ENCODE peak calls at places on chromosomes 12 and 14, in eight cellular contexts. R, H, K, T, V, E, X and L are unnamed samples.

GRCh38 chr12:3144495-3144894 is 67.3 kb downstream of the TSPAN9 start:
- DNase-seq in H (no peak), X (no peak), V (no peak), E (no peak), R (no peak), K (no peak), T (no peak), L (no peak)

GRCh38 chr12:111446044-111446581 is 40.4 kb downstream of the SH2B3 start:
- DNase-seq in T (peak; percentile 72), H (no peak), V (peak; percentile 47), K (no peak), E (peak; percentile 36), R (peak; percentile 87), X (peak; percentile 50), L (no peak)

GRCh38 chr14:25006961-25007795 is 42.8 kb downstream of the STXBP6 start:
- DNase-seq in T (peak; percentile 87), V (peak; percentile 99), E (peak; percentile 97), K (no peak), X (no peak), H (no peak), R (no peak), L (no peak)

GRCh38 chr12:48999371-49000131 is at the start of gene DDN:
- DNase-seq in V (peak; percentile 52), T (peak; percentile 37), R (peak; percentile 24), K (peak; percentile 40), H (peak; percentile 45), E (peak; percentile 78), X (no peak), L (no peak)

GRCh38 chr12:79689041-79689476 is 1.7 kb downstream of the PAWR start:
- DNase-seq in E (peak; percentile 22), V (no peak), R (no peak), T (no peak), X (no peak), K (peak; percentile 40), H (no peak), L (no peak)

GRCh38 chr12:58288191-58288590 is 346.8 kb downstream of the ATP23 start:
- DNase-seq in R (no peak), X (no peak), V (peak; percentile 74), T (peak; percentile 71), K (no peak), H (no peak), E (no peak), L (no peak)

GRCh38 chr14:26531894-26532293 is 65.9 kb downstream of the NOVA1 start:
- DNase-seq in H (no peak), V (peak; percentile 86), R (no peak), X (no peak), K (no peak), T (peak; percentile 79), E (peak; percentile 80), L (no peak)

GRCh38 chr14:104301731-104302460 is 163.5 kb downstream of the KIF26A start:
- DNase-seq in K (no peak), V (no peak), X (peak; percentile 63), R (no peak), E (no peak), H (no peak), T (no peak), L (no peak)

GRCh38 chr12:19398376-19399363 is 40.6 kb upstream of the AEBP2 start:
- DNase-seq in X (no peak), E (peak; percentile 28), T (peak; percentile 38), V (no peak), R (no peak), K (no peak), H (no peak), L (no peak)

GRCh38 chr12:84994436-84994835 is 41.6 kb downstream of the TSPAN19 start:
- DNase-seq in K (no peak), H (no peak), T (no peak), E (no peak), R (no peak), V (no peak), X (no peak), L (no peak)

GRCh38 chr12:126385785-126386184 is 1320.5 kb downstream of the AACS start:
- DNase-seq in T (peak; percentile 61), V (peak; percentile 85), X (no peak), R (peak; percentile 15), K (no peak), H (no peak), E (peak; percentile 3), L (no peak)

GRCh38 chr12:48352157-48352775 is 1.5 kb upstream of the ZNF641 start:
- DNase-seq in E (no peak), V (no peak), X (no peak), T (no peak), K (no peak), R (no peak), H (no peak), L (no peak)

GRCh38 chr12:109475993-109476806 is 900 bp downstream of the KCTD10 start:
- DNase-seq in R (no peak), H (no peak), K (peak; percentile 4), X (no peak), V (peak; percentile 26), T (no peak), E (peak; percentile 63), L (no peak)

GRCh38 chr12:32120419-32120818 is 13.8 kb downstream of the BICD1 start:
- DNase-seq in H (no peak), T (no peak), E (no peak), K (no peak), V (peak; percentile 59), X (no peak), R (no peak), L (no peak)

GRCh38 chr12:19129486-19130223 is at the start of gene PLEKHA5:
- DNase-seq in V (peak; percentile 72), H (peak; percentile 36), R (peak; percentile 80), X (no peak), E (peak; percentile 90), T (peak; percentile 89), K (no peak), L (no peak)

GRCh38 chr12:132604108-132605054 is 6.0 kb downstream of the LRCOL1 start:
- DNase-seq in E (no peak), R (no peak), K (no peak), V (no peak), X (peak; percentile 59), H (no peak), T (peak; percentile 20), L (no peak)

GRCh38 chr14:68395585-68395984 is 397.3 kb downstream of the ZFP36L1 start:
- DNase-seq in T (peak; percentile 65), X (no peak), H (no peak), E (peak; percentile 91), K (no peak), R (no peak), V (peak; percentile 69), L (no peak)

DNA sequence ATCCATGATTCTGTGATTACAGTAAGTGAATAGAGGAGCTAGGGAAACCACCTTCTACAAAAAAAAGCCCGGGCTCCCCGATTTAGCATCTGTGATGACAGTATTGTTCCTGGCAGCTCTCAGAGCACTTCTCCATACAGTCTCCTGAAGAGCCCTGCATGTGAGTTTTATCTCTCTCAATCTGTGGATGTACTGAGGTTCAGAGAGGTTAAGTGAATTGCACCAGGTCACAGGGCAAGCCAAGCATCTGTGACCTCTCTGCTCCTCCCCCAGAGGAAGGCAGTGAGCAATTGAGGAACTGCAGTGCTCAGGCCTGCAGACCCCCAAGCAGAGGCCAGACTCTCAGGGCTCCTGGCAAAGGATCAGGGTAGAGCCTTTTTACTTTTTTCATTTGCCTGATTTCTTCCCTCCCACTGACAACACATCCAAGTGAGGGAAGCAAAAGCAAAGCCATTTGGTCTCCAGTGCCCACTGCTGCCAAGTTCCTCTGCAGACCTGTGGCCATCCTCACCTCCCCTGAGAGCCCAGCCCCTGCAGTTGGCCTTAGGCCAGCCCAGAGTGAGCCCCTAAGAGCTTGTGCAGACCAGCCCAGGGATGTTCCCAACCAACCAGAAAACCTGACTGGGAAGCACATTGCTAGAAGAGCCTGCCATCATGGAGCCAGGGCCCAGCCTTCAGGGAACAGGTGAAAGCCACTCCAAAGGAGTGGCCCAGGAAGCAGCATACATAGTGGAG is 47.6 kb upstream of the PNMA1 start:
- DNase-seq in R (no peak), H (no peak), T (no peak), V (no peak), E (peak; percentile 34), K (peak; percentile 54), X (no peak), L (no peak)
- H3K27ac ChIP-seq in R (peak overlapping the region; percentile 100), H (peak overlapping the region; percentile 97), T (peak overlapping the region; percentile 38), V (no peak overlapping the region), E (no peak overlapping the region), K (peak overlapping the region; percentile 88), X (peak overlapping the region; percentile 99), L (peak overlapping the region; percentile 18)

GRCh38 chr14:96962337-96962736 is 165.2 kb downstream of the VRK1 start:
- DNase-seq in H (no peak), T (no peak), R (no peak), V (no peak), K (peak; percentile 45), E (no peak), X (no peak), L (peak; percentile 13)

GRCh38 chr14:96961895-96962294 is 164.7 kb downstream of the VRK1 start:
- DNase-seq in K (no peak), E (no peak), H (no peak), T (no peak), R (no peak), V (no peak), X (no peak), L (no peak)

GRCh38 chr14:96958057-96958456 is 160.9 kb downstream of the VRK1 start:
- DNase-seq in T (no peak), R (no peak), V (no peak), E (no peak), H (no peak), K (no peak), X (no peak), L (no peak)

GRCh38 chr14:96959992-96960391 is 162.8 kb downstream of the VRK1 start:
- DNase-seq in R (no peak), V (no peak), T (no peak), X (no peak), H (no peak), K (no peak), E (no peak), L (no peak)

GRCh38 chr14:96960598-96961116 is 163.5 kb downstream of the VRK1 start:
- DNase-seq in T (no peak), K (no peak), R (no peak), X (no peak), V (no peak), E (no peak), H (no peak), L (no peak)
- H3K9me3 ChIP-seq in T (no peaks in the 10 kb centered on the region), K (peaks cover 18% of the 10 kb centered on the region), R (no peaks in the 10 kb centered on the region), X (no peaks in the 10 kb centered on the region), V (no peaks in the 10 kb centered on the region), E (no peaks in the 10 kb centered on the region), H (peaks cover 20% of the 10 kb centered on the region), L (no peaks in the 10 kb centered on the region)

GRCh38 chr14:98614741-98615140 is 657.3 kb downstream of the BCL11B start:
- DNase-seq in T (no peak), H (no peak), E (no peak), R (no peak), K (no peak), X (no peak), V (no peak), L (no peak)
- H3K27ac ChIP-seq in T (no peak overlapping the region), H (no peak overlapping the region), E (no peak overlapping the region), R (no peak overlapping the region), K (no peak overlapping the region), X (no peak overlapping the region), V (no peak overlapping the region), L (no peak overlapping the region)

DNA sequence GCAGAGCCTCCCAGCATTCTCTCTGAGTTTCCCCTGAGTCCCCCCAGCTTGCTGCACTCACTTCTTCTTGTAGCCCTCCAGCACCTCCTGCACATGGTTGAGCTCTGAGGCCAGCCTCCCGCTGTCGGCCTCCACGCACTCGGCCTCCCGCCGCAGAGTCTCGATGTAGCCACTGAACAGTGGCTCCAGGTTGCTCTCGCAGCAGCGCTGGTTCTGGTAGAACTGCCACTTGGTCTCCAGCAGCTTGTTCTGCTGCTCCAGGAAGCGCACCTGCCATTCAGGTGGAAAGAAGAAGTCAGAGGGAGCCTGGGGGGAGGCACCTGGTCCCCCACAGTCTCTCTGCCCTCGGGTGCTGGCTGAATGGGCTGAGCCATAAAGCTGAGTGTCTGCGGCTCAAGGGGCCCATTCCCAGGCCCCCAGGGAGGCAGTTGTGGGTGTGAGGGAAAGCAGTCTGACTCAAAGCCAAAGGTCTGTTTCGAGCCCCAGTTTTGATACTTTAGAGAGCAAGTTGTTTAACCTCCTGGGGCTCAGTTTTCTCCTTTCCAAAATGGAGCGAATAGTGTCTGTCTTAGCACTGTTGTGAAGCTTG is 2.3 kb downstream of the KRT85 start:
- DNase-seq in H (no peak), T (no peak), E (no peak), X (no peak), V (no peak), K (no peak), R (no peak), L (no peak)
- H3K9me3 ChIP-seq in H (no peaks in the 10 kb centered on the region), T (no peaks in the 10 kb centered on the region), E (no peaks in the 10 kb centered on the region), X (no peaks in the 10 kb centered on the region), V (no peaks in the 10 kb centered on the region), K (no peaks in the 10 kb centered on the region), R (no peaks in the 10 kb centered on the region), L (no peaks in the 10 kb centered on the region)